ENCODE peak calls at places on chromosomes 13 and 19, in seven cellular contexts. A is SHP77 treated with DMSO at 0.1 percent for 48 hours, G is immature natural killer cell, Q is amniotic stem cell, F is A172, D is smooth muscle cell of the brain vasculature, R is nephron progenitor cell. P is an unnamed sample.

GRCh38 chr19:41447732-41448332 is 4.9 kb downstream of the ERICH4 start:
- DNase-seq in F (no peak), R (no peak), Q (no peak), G (no peak), D (no peak), A (no peak), P (no peak)

GRCh38 chr13:108777421-108778420 is 148.3 kb downstream of the MYO16 start:
- DNase-seq in R (peak; percentile 6), F (peak; percentile 36), A (no peak), D (peak; percentile 91), Q (no peak), G (no peak), P (peak; percentile 5)

GRCh38 chr19:48136547-48136946 is 25.9 kb upstream of the PLA2G4C start:
- DNase-seq in F (no peak), A (no peak), G (no peak), Q (no peak), R (no peak), D (no peak), P (no peak)

GRCh38 chr19:38862321-38863059 is 12.7 kb upstream of the HNRNPL start:
- DNase-seq in F (peak; percentile 98), D (no peak), A (peak; percentile 94), R (no peak), G (no peak), Q (no peak), P (peak; percentile 45)

GRCh38 chr19:42532881-42533280 is 4.6 kb upstream of the CEACAM1 start:
- DNase-seq in R (no peak), Q (no peak), F (no peak), G (no peak), D (no peak), A (no peak), P (no peak)

GRCh38 chr19:11064831-11065303 is 24.4 kb upstream of the LDLR start:
- DNase-seq in F (peak; percentile 64), Q (no peak), G (no peak), R (no peak), A (no peak), D (peak; percentile 20), P (peak; percentile 27)

GRCh38 chr19:5693195-5694166 is 3.4 kb downstream of the RPL36 start:
- DNase-seq in Q (no peak), A (no peak), G (no peak), R (no peak), D (no peak), F (no peak), P (no peak)

GRCh38 chr19:5621945-5622464 is 571 bp downstream of the SAFB2 start:
- DNase-seq in Q (no peak), A (no peak), G (no peak), F (peak; percentile 11), D (no peak), R (peak; percentile 27), P (no peak)

GRCh38 chr13:54980651-54981050 is 1952.0 kb downstream of the OLFM4 start:
- DNase-seq in G (no peak), Q (no peak), A (no peak), R (no peak), D (no peak), F (peak; percentile 6), P (peak; percentile 18)

GRCh38 chr19:18700501-18701249 is 17.2 kb downstream of the CRTC1 start:
- DNase-seq in R (peak; percentile 66), A (no peak), Q (peak; percentile 2), D (no peak), F (peak; percentile 67), G (peak; percentile 65), P (peak; percentile 58)

GRCh38 chr13:79423801-79424642 is 18.0 kb upstream of the RBM26 start:
- DNase-seq in F (peak; percentile 54), R (no peak), A (peak; percentile 4), Q (peak; percentile 14), G (peak; percentile 45), D (no peak), P (peak; percentile 47)

GRCh38 chr13:44236370-44236769 is 137.3 kb upstream of the SERP2 start:
- DNase-seq in A (no peak), D (no peak), F (no peak), G (no peak), R (no peak), Q (no peak), P (peak; percentile 78)

GRCh38 chr13:44299544-44299943 is 74.1 kb upstream of the SERP2 start:
- DNase-seq in F (no peak), A (no peak), Q (no peak), D (no peak), R (no peak), G (no peak), P (no peak)

GRCh38 chr13:75789451-75790197 is 153.5 kb downstream of the LMO7 start:
- DNase-seq in G (no peak), A (no peak), R (no peak), D (no peak), Q (no peak), F (no peak), P (peak; percentile 29)

GRCh38 chr19:3224346-3225325 is at the start of gene CELF5:
- DNase-seq in D (no peak), A (no peak), Q (no peak), R (peak; percentile 80), F (peak; percentile 16), G (peak; percentile 53), P (no peak)

GRCh38 chr13:42997381-42997780 is 5.3 kb upstream of the EPSTI1 start:
- DNase-seq in R (no peak), G (no peak), A (no peak), D (no peak), F (no peak), Q (no peak), P (no peak)

GRCh38 chr19:7914598-7915045 is at the start of gene TGFBR3L:
- DNase-seq in F (no peak), G (no peak), A (no peak), R (no peak), D (no peak), Q (no peak), P (no peak)

GRCh38 chr19:33683881-33684549 is 62.3 kb downstream of the CHST8 start:
- DNase-seq in Q (no peak), G (no peak), D (no peak), A (no peak), F (peak; percentile 32), R (peak; percentile 91), P (peak; percentile 49)

GRCh38 chr13:104015646-104016396 is 949.6 kb upstream of the SLC10A2 start:
- DNase-seq in D (peak; percentile 37), A (no peak), F (no peak), G (no peak), Q (no peak), R (no peak), P (peak; percentile 96)

GRCh38 chr13:96229356-96229755 is 139.4 kb downstream of the HS6ST3 start:
- DNase-seq in A (no peak), F (peak; percentile 25), D (no peak), R (no peak), Q (no peak), G (no peak), P (no peak)

GRCh38 chr13:101092985-101093384 is 323.3 kb downstream of the NALCN start:
- DNase-seq in F (peak; percentile 3), D (no peak), A (no peak), G (no peak), Q (no peak), R (no peak), P (no peak)

GRCh38 chr13:112645327-112645914 is 44.4 kb upstream of the ATP11A start:
- DNase-seq in Q (no peak), R (no peak), G (no peak), A (no peak), F (no peak), D (no peak), P (no peak)

P was measured in fibroblast of lung.